ENCODE peak calls at places on chromosomes 16 and 17, in four cellular contexts. H, V, B and M are unnamed samples.

GRCh38 chr17:44417553-44417952 is 28.1 kb upstream of the ITGA2B start:
- DNase-seq in H (peak; percentile 51), V (peak; percentile 20), B (no peak), M (no peak)

GRCh38 chr16:59487067-59487466 is 753.0 kb upstream of the GOT2 start:
- DNase-seq in H (no peak), V (no peak), B (no peak), M (no peak)

GRCh38 chr16:28012031-28012445 is 51.5 kb downstream of the GSG1L start:
- DNase-seq in H (no peak), V (no peak), B (peak; percentile 21), M (no peak)

GRCh38 chr17:69466451-69466850 is 52.0 kb downstream of the MAP2K6 start:
- DNase-seq in H (no peak), V (no peak), B (no peak), M (no peak)

GRCh38 chr16:8904018-8904430 is 21.9 kb downstream of the LITAFD start:
- DNase-seq in H (no peak), V (no peak), B (no peak), M (no peak)

GRCh38 chr17:12078791-12079190 is 58.1 kb downstream of the MAP2K4 start:
- DNase-seq in H (no peak), V (no peak), B (no peak), M (no peak)

GRCh38 chr17:50813583-50813982 is 21.8 kb upstream of the WFIKKN2 start:
- DNase-seq in H (no peak), V (no peak), B (no peak), M (no peak)

GRCh38 chr16:57299009-57299718 is 14.7 kb upstream of the PLLP start:
- DNase-seq in H (no peak), V (peak; percentile 71), B (peak; percentile 56), M (peak; percentile 68)

DNA sequence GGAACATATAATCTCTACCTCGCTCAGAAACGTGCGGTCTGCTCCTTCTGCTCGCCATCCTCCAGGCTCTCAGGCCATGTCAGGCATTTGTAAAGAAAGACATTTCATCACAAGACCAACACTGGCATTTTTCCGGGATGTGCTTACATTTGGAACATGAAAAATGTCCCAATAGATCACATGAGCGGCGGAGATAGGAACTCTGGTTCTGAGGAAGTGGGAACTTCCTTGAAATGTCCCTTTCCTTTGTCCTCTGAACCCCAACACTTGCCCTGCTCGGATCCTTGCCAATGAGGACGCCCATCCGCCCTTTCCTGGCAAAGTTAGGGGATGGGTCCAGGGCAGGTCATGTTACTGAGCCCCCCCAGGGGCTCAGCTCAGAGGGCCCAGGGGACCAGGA is 130.5 kb downstream of the MAF start:
- DNase-seq in H (no peak), V (no peak), B (no peak), M (no peak)
- TF ChIP-seq HDAC6 in H (no peak), V (no peak), B (no peak), M (no peak)

GRCh38 chr16:84239910-84240309 is at the start of gene KCNG4:
- DNase-seq in H (no peak), V (no peak), B (no peak), M (no peak)
- TF ChIP-seq HDAC6 in H (no peak), V (no peak), B (no peak), M (no peak)

GRCh38 chr16:49597796-49598195 is 224.2 kb downstream of the C16orf78 start:
- DNase-seq in H (no peak), V (no peak), B (no peak), M (no peak)

GRCh38 chr16:49596119-49596518 is 222.5 kb downstream of the C16orf78 start:
- DNase-seq in H (no peak), V (no peak), B (peak; percentile 17), M (no peak)

GRCh38 chr16:49594706-49595534 is 221.3 kb downstream of the C16orf78 start:
- DNase-seq in H (no peak), V (no peak), B (no peak), M (peak; percentile 41)

GRCh38 chr16:49598386-49599170 is 225.0 kb downstream of the C16orf78 start:
- DNase-seq in H (peak; percentile 68), V (no peak), B (no peak), M (peak; percentile 17)

GRCh38 chr16:49596699-49597291 is 223.2 kb downstream of the C16orf78 start:
- DNase-seq in H (no peak), V (no peak), B (no peak), M (no peak)
- TF ChIP-seq HDAC6 in H (no peak), V (no peak), B (no peak), M (no peak)

DNA sequence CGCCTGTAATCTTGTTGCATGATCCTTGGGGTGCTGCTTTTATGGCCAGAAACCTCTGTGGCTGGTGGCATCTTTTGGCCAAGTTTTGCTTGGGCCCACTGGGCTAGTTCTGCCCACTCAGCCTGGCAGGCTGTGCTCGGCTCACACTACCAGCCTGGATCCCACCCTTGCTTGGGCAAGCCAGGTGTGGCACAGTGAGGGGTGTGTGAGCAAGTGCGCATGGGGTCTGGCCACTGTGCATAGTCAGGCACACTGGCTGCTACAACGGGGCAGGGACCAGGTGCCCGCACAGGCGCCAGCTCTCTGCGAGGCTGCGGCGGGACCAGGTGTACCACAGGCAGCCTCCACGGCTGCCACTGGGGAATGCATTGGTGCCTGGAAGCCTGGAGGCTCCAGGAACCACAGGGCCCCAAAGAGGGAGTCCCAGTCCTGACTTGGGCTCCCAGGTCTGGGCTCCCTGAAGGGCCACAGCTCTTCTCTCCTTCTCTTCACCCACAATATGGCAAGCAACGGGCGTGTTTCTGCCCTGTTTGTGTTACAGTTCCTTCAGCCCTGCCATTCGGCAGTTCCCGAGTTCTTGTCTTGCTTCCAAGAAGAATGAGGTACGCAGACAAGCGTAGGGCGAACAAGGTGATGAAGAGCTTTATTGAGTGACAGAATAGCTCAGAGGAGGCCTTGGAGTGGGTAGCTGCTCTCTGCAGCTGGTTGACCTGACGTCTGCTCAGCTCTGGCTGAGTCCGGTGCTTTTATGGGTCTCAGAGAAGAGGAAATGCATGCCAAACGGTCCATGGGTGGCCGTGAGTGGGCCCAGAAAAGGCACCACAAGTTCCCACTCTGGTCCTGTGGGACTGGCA is 26.7 kb upstream of the PRM1 start:
- DNase-seq in H (no peak), V (no peak), B (no peak), M (no peak)
- TF ChIP-seq HDAC6 in H (no peak), V (no peak), B (no peak), M (no peak)

GRCh38 chr17:59037960-59038359 is 68.7 kb downstream of the TRIM37 start:
- DNase-seq in H (no peak), V (no peak), B (no peak), M (no peak)

DNA sequence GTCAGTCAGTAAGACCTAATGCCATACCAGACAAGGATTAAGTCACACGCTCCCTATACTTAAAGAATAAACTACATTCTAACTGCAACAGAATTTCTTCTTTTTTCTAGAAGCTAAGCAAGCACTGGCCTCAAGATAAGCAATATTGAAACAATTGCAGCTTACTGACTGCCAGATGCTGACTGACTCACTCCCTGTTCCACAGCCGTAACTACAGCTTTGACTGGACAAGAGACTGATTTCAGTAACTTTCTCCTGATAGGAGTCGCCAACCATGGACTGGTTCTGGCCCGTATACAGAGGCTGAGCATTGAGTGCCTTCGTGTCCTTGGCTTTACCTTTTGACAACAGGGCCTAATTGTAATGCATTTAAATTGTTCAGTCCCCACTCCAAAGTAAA is 67.9 kb downstream of the TRIM37 start:
- DNase-seq in H (no peak), V (no peak), B (no peak), M (no peak)
- TF ChIP-seq HDAC6 in H (no peak), V (no peak), B (no peak), M (no peak)

DNA sequence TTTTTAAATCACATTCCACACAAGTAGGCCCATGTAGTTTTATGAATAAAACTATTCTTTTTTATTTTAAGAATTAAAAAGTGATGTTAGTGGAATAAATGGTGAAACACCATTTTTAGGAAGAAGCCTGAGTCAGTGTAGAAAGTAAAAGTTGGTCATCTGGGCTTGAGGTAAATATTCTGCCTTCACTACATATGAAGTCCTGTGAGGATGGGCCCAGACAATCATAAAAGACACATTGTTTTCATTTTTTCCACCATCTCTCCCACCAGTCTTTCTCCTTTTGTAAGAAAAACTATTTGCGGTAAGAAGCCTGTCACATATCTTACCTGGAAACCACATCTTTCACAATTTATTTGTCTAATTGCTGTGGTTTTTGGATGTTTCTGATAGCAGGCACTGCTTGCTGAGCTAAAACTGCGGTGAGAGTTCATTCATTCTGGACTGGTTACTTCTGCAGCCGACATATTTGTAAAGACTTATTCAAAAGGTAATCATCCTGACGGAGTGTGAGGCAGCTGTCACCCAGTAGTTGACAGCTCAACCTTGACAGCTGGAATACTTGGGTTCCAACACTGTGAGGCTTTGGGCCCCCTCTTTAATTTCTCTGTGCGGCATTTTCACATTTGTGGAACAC is 10.6 kb upstream of the RFFL start:
- DNase-seq in H (no peak), V (peak; percentile 69), B (no peak), M (no peak)
- TF ChIP-seq HDAC6 in H (no peak), V (no peak), B (no peak), M (no peak)

DNA sequence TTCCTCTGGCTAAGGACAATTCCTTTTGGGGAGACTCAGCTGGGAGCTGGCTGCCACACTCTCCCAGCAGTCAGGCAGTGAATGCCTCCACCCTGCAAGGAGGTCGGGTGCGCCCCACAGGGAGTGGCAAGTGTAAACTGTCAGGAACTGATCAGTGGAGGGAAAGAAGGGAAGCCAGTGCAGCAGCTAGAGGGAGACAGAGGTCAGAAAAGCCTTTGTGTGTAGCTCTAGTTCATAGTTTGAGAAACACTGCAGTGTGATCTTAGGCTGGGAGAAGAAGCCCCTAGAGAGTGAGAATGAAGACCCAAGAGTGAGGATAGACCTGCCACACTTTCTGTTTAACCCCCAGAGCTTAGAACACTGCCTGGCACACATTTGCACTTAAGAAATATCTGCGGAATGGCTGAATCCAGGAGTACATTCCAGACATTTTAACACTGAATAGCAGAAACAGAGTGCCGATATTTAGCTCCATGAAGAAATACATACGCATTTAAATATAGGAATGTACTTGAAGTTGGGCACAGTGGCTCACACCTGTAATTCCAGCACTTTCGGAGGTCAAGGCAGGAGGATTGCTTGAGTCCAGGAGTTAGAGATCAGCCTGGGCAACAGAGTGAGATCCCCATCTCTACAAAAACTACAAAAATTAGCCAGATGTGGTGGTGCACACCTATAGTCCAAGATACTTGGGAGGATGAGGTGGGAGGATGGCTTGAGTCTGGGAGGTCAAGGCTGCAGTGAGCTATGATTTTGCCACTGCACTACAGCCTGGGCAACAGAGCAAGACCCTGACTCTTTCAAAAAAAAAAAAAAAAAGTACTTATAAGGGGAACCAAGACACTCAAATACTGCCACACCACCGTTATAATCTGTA is 11.1 kb upstream of the SLC5A11 start:
- DNase-seq in H (no peak), V (peak; percentile 62), B (peak; percentile 50), M (peak; percentile 55)
- TF ChIP-seq HDAC6 in H (no peak), V (no peak), B (no peak), M (no peak)